ENCODE peak calls at places on chromosomes 11 and 22, in nine cellular contexts. One of them, this sample, is unnamed.

GRCh38 chr11:22922672-22923071 is 62.4 kb upstream of the CCDC179 start:
- DNase-seq in heart left ventricle: no peak
- DNase-seq in tibial nerve: no peak
- DNase-seq in transverse colon: no peak
- DNase-seq in endothelial cell of umbilical vein: peak; percentile 34
- DNase-seq in IMR-90: no peak
- DNase-seq in A549: no peak
- DNase-seq in HCT116: no peak
- DNase-seq in adrenal gland: no peak
- DNase-seq in this sample: no peak

GRCh38 chr11:10118830-10119229 is 175.2 kb downstream of the SBF2 start:
- DNase-seq in tibial nerve: no peak
- DNase-seq in HCT116: no peak
- DNase-seq in A549: no peak
- DNase-seq in IMR-90: no peak
- DNase-seq in transverse colon: no peak
- DNase-seq in endothelial cell of umbilical vein: peak; percentile 39
- DNase-seq in adrenal gland: no peak
- DNase-seq in heart left ventricle: no peak
- DNase-seq in this sample: no peak

GRCh38 chr11:62402226-62402625 is 16.6 kb upstream of the SCGB1A1 start:
- DNase-seq in HCT116: no peak
- DNase-seq in tibial nerve: peak; percentile 68
- DNase-seq in IMR-90: no peak
- DNase-seq in adrenal gland: peak; percentile 61
- DNase-seq in A549: no peak
- DNase-seq in transverse colon: peak; percentile 49
- DNase-seq in heart left ventricle: peak; percentile 68
- DNase-seq in endothelial cell of umbilical vein: no peak
- DNase-seq in this sample: peak; percentile 95

GRCh38 chr11:15180212-15180814 is 65.6 kb downstream of the INSC start:
- DNase-seq in endothelial cell of umbilical vein: no peak
- DNase-seq in tibial nerve: no peak
- DNase-seq in IMR-90: no peak
- DNase-seq in HCT116: no peak
- DNase-seq in transverse colon: no peak
- DNase-seq in A549: no peak
- DNase-seq in heart left ventricle: no peak
- DNase-seq in adrenal gland: no peak
- DNase-seq in this sample: no peak

GRCh38 chr11:76239483-76240142 is 33.3 kb upstream of the WNT11 start:
- DNase-seq in tibial nerve: no peak
- DNase-seq in IMR-90: no peak
- DNase-seq in A549: no peak
- DNase-seq in heart left ventricle: peak; percentile 13
- DNase-seq in adrenal gland: no peak
- DNase-seq in transverse colon: no peak
- DNase-seq in endothelial cell of umbilical vein: no peak
- DNase-seq in HCT116: no peak
- DNase-seq in this sample: no peak

GRCh38 chr22:30324008-30324730 is 2.6 kb downstream of the TBC1D10A start:
- DNase-seq in heart left ventricle: no peak
- DNase-seq in IMR-90: peak; percentile 47
- DNase-seq in adrenal gland: no peak
- DNase-seq in tibial nerve: no peak
- DNase-seq in HCT116: no peak
- DNase-seq in A549: no peak
- DNase-seq in endothelial cell of umbilical vein: no peak
- DNase-seq in transverse colon: no peak
- DNase-seq in this sample: no peak

GRCh38 chr11:1760351-1761109 is 3.2 kb downstream of the CTSD start:
- DNase-seq in endothelial cell of umbilical vein: peak; percentile 40
- DNase-seq in adrenal gland: peak; percentile 99
- DNase-seq in heart left ventricle: peak; percentile 96
- DNase-seq in tibial nerve: peak; percentile 67
- DNase-seq in transverse colon: peak; percentile 71
- DNase-seq in A549: no peak
- DNase-seq in HCT116: no peak
- DNase-seq in IMR-90: peak; percentile 52
- DNase-seq in this sample: peak; percentile 95

GRCh38 chr11:14775897-14776296 is 116.1 kb downstream of the CYP2R1 start:
- DNase-seq in heart left ventricle: no peak
- DNase-seq in A549: no peak
- DNase-seq in endothelial cell of umbilical vein: no peak
- DNase-seq in transverse colon: no peak
- DNase-seq in IMR-90: no peak
- DNase-seq in tibial nerve: no peak
- DNase-seq in adrenal gland: no peak
- DNase-seq in HCT116: no peak
- DNase-seq in this sample: no peak

GRCh38 chr11:124591430-124591829 is 19.8 kb upstream of the PANX3 start:
- DNase-seq in heart left ventricle: no peak
- DNase-seq in tibial nerve: no peak
- DNase-seq in adrenal gland: no peak
- DNase-seq in transverse colon: no peak
- DNase-seq in IMR-90: no peak
- DNase-seq in endothelial cell of umbilical vein: no peak
- DNase-seq in A549: no peak
- DNase-seq in HCT116: no peak
- DNase-seq in this sample: no peak

GRCh38 chr11:6576471-6577373 is 26.7 kb downstream of the RRP8 start:
- DNase-seq in endothelial cell of umbilical vein: peak; percentile 84
- DNase-seq in adrenal gland: no peak
- DNase-seq in A549: no peak
- DNase-seq in tibial nerve: no peak
- DNase-seq in transverse colon: no peak
- DNase-seq in IMR-90: peak; percentile 68
- DNase-seq in heart left ventricle: no peak
- DNase-seq in HCT116: no peak
- DNase-seq in this sample: no peak

GRCh38 chr11:86627776-86628455 is 44.5 kb downstream of the ME3 start:
- DNase-seq in A549: no peak
- DNase-seq in transverse colon: no peak
- DNase-seq in heart left ventricle: peak; percentile 49
- DNase-seq in tibial nerve: no peak
- DNase-seq in IMR-90: no peak
- DNase-seq in HCT116: no peak
- DNase-seq in endothelial cell of umbilical vein: no peak
- DNase-seq in adrenal gland: no peak
- DNase-seq in this sample: no peak

GRCh38 chr22:21697021-21697771 is 31.4 kb downstream of the PPIL2 start:
- DNase-seq in adrenal gland: no peak
- DNase-seq in endothelial cell of umbilical vein: no peak
- DNase-seq in HCT116: no peak
- DNase-seq in transverse colon: no peak
- DNase-seq in A549: no peak
- DNase-seq in heart left ventricle: no peak
- DNase-seq in tibial nerve: no peak
- DNase-seq in IMR-90: no peak
- DNase-seq in this sample: no peak
- TF ChIP-seq POLR2A in adrenal gland: no peak
- TF ChIP-seq POLR2A in endothelial cell of umbilical vein: no peak
- TF ChIP-seq POLR2A in HCT116: no peak
- TF ChIP-seq POLR2A in transverse colon: no peak
- TF ChIP-seq POLR2A in A549: no peak
- TF ChIP-seq POLR2A in heart left ventricle: no peak
- TF ChIP-seq POLR2A in tibial nerve: no peak
- TF ChIP-seq POLR2A in IMR-90: no peak
- TF ChIP-seq POLR2A in this sample: no peak

GRCh38 chr22:21030621-21031544 is 1.5 kb downstream of the SLC7A4 start:
- DNase-seq in transverse colon: no peak
- DNase-seq in IMR-90: no peak
- DNase-seq in tibial nerve: no peak
- DNase-seq in adrenal gland: no peak
- DNase-seq in A549: no peak
- DNase-seq in heart left ventricle: no peak
- DNase-seq in endothelial cell of umbilical vein: no peak
- DNase-seq in HCT116: no peak
- DNase-seq in this sample: no peak

GRCh38 chr22:21033895-21034294 is 1.5 kb upstream of the SLC7A4 start:
- DNase-seq in A549: no peak
- DNase-seq in HCT116: no peak
- DNase-seq in IMR-90: no peak
- DNase-seq in heart left ventricle: no peak
- DNase-seq in adrenal gland: no peak
- DNase-seq in endothelial cell of umbilical vein: no peak
- DNase-seq in tibial nerve: no peak
- DNase-seq in transverse colon: no peak
- DNase-seq in this sample: no peak

GRCh38 chr22:21031545-21032036 is 770 bp downstream of the SLC7A4 start:
- DNase-seq in endothelial cell of umbilical vein: no peak
- DNase-seq in IMR-90: no peak
- DNase-seq in A549: no peak
- DNase-seq in adrenal gland: no peak
- DNase-seq in heart left ventricle: no peak
- DNase-seq in tibial nerve: no peak
- DNase-seq in transverse colon: no peak
- DNase-seq in HCT116: no peak
- DNase-seq in this sample: no peak

GRCh38 chr22:21032843-21033688 is 705 bp upstream of the SLC7A4 start:
- DNase-seq in tibial nerve: no peak
- DNase-seq in heart left ventricle: no peak
- DNase-seq in HCT116: no peak
- DNase-seq in IMR-90: no peak
- DNase-seq in transverse colon: no peak
- DNase-seq in A549: no peak
- DNase-seq in endothelial cell of umbilical vein: no peak
- DNase-seq in adrenal gland: no peak
- DNase-seq in this sample: no peak

DNA sequence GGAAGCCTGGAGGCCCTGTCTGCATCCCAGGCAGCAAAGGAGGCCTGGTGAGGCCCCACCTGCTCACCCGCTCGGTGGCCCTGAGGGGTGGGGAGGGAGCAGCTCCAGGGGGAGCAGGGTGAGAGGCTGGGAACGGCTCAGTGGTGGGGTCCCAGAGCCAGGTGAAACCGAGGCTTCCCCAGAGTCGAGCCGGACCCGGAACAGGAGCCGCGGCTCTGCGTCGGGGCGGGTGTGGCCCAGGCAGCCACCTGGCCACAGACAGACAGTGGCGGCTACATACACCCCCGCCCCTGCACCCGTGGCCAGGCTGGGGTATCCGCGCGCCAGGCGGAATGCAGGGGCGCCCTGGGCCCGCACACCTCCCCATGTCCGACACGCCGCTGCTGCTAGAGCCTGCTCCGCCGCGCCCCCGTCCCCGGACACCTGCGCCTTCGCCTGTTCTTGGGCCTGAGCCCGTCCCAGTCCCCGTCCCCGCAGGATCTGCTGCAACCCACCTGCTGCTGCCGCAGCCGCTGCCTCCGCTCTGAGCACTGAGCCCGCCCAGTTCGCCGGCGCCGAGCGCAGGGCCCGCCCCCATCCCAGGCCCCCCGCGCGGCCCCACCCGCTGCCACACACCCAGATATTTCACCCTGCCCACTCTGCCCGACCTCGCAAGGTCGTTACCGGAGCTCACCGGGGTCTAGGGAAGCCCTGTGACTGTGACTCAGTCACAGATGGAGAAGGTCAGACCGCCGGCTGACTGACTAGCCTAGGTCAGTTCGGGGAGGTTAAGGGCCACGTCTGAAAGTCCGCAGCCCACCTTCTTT is at the start of gene SLC7A4:
- DNase-seq in HCT116: no peak
- DNase-seq in A549: no peak
- DNase-seq in endothelial cell of umbilical vein: no peak
- DNase-seq in IMR-90: no peak
- DNase-seq in transverse colon: peak; percentile 17
- DNase-seq in tibial nerve: no peak
- DNase-seq in adrenal gland: peak; percentile 50
- DNase-seq in heart left ventricle: no peak
- DNase-seq in this sample: no peak
- H3K4me3 ChIP-seq in HCT116: no peak within 1 kb of the TSS
- H3K4me3 ChIP-seq in A549: no peak within 1 kb of the TSS
- H3K4me3 ChIP-seq in endothelial cell of umbilical vein: no peak within 1 kb of the TSS
- H3K4me3 ChIP-seq in IMR-90: no peak within 1 kb of the TSS
- H3K4me3 ChIP-seq in transverse colon: peak within 1 kb of the TSS; percentile 24
- H3K4me3 ChIP-seq in tibial nerve: peak within 1 kb of the TSS; percentile 37
- H3K4me3 ChIP-seq in adrenal gland: no peak within 1 kb of the TSS
- H3K4me3 ChIP-seq in heart left ventricle: peak within 1 kb of the TSS; percentile 41
- H3K4me3 ChIP-seq in this sample: no peak within 1 kb of the TSS

DNA sequence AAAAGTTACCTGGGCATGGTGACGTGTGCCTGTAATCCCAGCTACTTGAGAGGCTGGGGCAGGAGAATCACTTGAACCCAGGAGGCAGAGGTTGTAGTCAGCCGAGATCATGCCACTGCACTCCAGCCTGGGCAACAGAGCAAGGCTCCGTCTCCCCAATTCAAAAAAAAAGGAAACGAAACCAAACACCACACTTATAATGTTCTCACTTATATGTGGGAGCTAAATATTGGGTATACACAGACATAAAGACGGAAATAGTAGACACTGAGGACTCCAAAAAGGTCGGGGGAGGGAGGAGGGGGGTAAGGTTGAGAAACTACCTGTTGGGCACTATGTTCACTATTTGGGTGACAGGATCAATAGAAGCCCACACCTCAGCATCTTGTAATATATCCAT is 94.3 kb downstream of the GAB2 start:
- DNase-seq in IMR-90: no peak
- DNase-seq in adrenal gland: no peak
- DNase-seq in endothelial cell of umbilical vein: no peak
- DNase-seq in tibial nerve: no peak
- DNase-seq in A549: no peak
- DNase-seq in transverse colon: no peak
- DNase-seq in HCT116: no peak
- DNase-seq in heart left ventricle: no peak
- DNase-seq in this sample: no peak
- TF ChIP-seq POLR2A in IMR-90: no peak
- TF ChIP-seq POLR2A in adrenal gland: no peak
- TF ChIP-seq POLR2A in endothelial cell of umbilical vein: no peak
- TF ChIP-seq POLR2A in tibial nerve: no peak
- TF ChIP-seq POLR2A in A549: no peak
- TF ChIP-seq POLR2A in transverse colon: no peak
- TF ChIP-seq POLR2A in HCT116: no peak
- TF ChIP-seq POLR2A in heart left ventricle: no peak
- TF ChIP-seq POLR2A in this sample: no peak

GRCh38 chr11:21556936-21557335 is 635.9 kb upstream of the ANO5 start:
- DNase-seq in A549: no peak
- DNase-seq in endothelial cell of umbilical vein: no peak
- DNase-seq in tibial nerve: no peak
- DNase-seq in heart left ventricle: no peak
- DNase-seq in HCT116: no peak
- DNase-seq in IMR-90: no peak
- DNase-seq in transverse colon: no peak
- DNase-seq in adrenal gland: no peak
- DNase-seq in this sample: no peak

GRCh38 chr11:21554284-21554683 is 638.6 kb upstream of the ANO5 start:
- DNase-seq in adrenal gland: no peak
- DNase-seq in HCT116: no peak
- DNase-seq in tibial nerve: no peak
- DNase-seq in heart left ventricle: no peak
- DNase-seq in endothelial cell of umbilical vein: no peak
- DNase-seq in transverse colon: no peak
- DNase-seq in A549: no peak
- DNase-seq in IMR-90: no peak
- DNase-seq in this sample: no peak

DNA sequence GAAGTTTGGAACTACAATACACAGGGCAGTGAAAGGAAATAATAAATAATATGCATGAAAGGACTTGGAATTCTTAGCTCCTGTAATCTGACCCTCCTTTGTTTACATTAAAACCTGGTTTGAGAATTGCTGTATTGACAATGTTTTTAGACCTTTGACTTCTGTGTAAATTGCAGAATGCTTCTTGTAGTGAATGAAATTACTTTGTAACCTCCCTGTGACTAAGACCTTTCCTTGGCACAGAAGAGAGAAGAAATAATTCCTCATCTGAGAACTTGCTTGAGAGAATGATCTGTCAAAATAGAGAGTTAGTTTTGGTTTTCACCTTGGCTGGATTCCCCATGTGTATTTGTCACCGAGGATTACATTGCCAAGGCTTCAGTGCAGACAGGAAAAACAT is 640.0 kb upstream of the ANO5 start:
- DNase-seq in transverse colon: no peak
- DNase-seq in endothelial cell of umbilical vein: no peak
- DNase-seq in tibial nerve: no peak
- DNase-seq in A549: no peak
- DNase-seq in HCT116: no peak
- DNase-seq in adrenal gland: no peak
- DNase-seq in heart left ventricle: no peak
- DNase-seq in IMR-90: no peak
- DNase-seq in this sample: no peak
- H3K4me3 ChIP-seq in transverse colon: no peak overlapping the region
- H3K4me3 ChIP-seq in endothelial cell of umbilical vein: no peak overlapping the region
- H3K4me3 ChIP-seq in tibial nerve: no peak overlapping the region
- H3K4me3 ChIP-seq in A549: no peak overlapping the region
- H3K4me3 ChIP-seq in HCT116: no peak overlapping the region
- H3K4me3 ChIP-seq in adrenal gland: no peak overlapping the region
- H3K4me3 ChIP-seq in heart left ventricle: no peak overlapping the region
- H3K4me3 ChIP-seq in IMR-90: no peak overlapping the region
- H3K4me3 ChIP-seq in this sample: no peak overlapping the region